ENCODE peak calls at places on chromosomes 3 and 15, in ten cellular contexts. K is uterus; W is CD8-positive, alpha-beta T cell; J is aorta; N is thoracic aorta; Z is RWPE2; G is HCT116; A is left ventricle myocardium inferior; S is Panc1; U is neural progenitor cell. Q is an unnamed sample.
A peak's percentile ranks its signal among the peaks of the same experiment; 100 is the strongest.

GRCh38 chr15:82807920-82808633 is 1.4 kb upstream of the WHAMM start:
- DNase-seq in K (no peak), W (no peak), J (no peak), N (no peak), Z (no peak), G (no peak), A (no peak), S (no peak), U (no peak), Q (no peak)

GRCh38 chr3:30510596-30510995 is 95.8 kb upstream of the TGFBR2 start:
- DNase-seq in K (no peak), W (no peak), J (no peak), N (no peak), Z (no peak), G (no peak), A (no peak), S (no peak), U (no peak), Q (no peak)

GRCh38 chr3:176958560-176958959 is 238.7 kb downstream of the TBL1XR1 start:
- DNase-seq in K (no peak), W (no peak), J (no peak), N (no peak), Z (no peak), G (no peak), A (no peak), S (no peak), U (no peak), Q (no peak)

GRCh38 chr3:69197922-69198540 is 75.6 kb upstream of the LMOD3 start:
- DNase-seq in K (no peak), W (peak; percentile 65), J (no peak), N (no peak), Z (no peak), G (no peak), A (no peak), S (no peak), U (no peak), Q (no peak)

GRCh38 chr3:100506355-100506754 is 13.9 kb downstream of the TMEM45A start:
- DNase-seq in K (no peak), W (no peak), J (no peak), N (no peak), Z (no peak), G (no peak), A (no peak), S (no peak), U (no peak), Q (no peak)

GRCh38 chr15:62391565-62392262 is 226.6 kb upstream of the C2CD4B start:
- DNase-seq in K (peak; percentile 41), W (peak; percentile 12), J (peak; percentile 73), N (no peak), Z (no peak), G (no peak), A (peak; percentile 63), S (no peak), U (peak; percentile 68), Q (no peak)

GRCh38 chr15:83404143-83404542 is 43.0 kb upstream of the SH3GL3 start:
- DNase-seq in K (no peak), W (no peak), J (no peak), N (no peak), Z (no peak), G (no peak), A (peak; percentile 55), S (no peak), U (no peak), Q (no peak)

GRCh38 chr3:64067510-64068346 is 44.4 kb upstream of the PSMD6 start:
- DNase-seq in K (no peak), W (no peak), J (no peak), N (no peak), Z (no peak), G (no peak), A (peak; percentile 18), S (no peak), U (no peak), Q (no peak)

GRCh38 chr3:25191703-25192102 is 236.4 kb upstream of the RARB start:
- DNase-seq in K (no peak), W (no peak), J (no peak), N (no peak), Z (no peak), G (no peak), A (no peak), S (no peak), U (no peak), Q (no peak)

GRCh38 chr15:51718199-51718598 is 19.3 kb downstream of the LYSMD2 start:
- DNase-seq in K (no peak), W (no peak), J (no peak), N (no peak), Z (no peak), G (no peak), A (no peak), S (no peak), U (peak; percentile 54), Q (no peak)

GRCh38 chr3:2558828-2559227 is 460.2 kb downstream of the CNTN4 start:
- DNase-seq in K (no peak), W (no peak), J (no peak), N (no peak), Z (no peak), G (no peak), A (no peak), S (no peak), U (no peak), Q (no peak)

GRCh38 chr15:81113204-81113657 is 20.8 kb upstream of the CFAP161 start:
- DNase-seq in K (no peak), W (no peak), J (no peak), N (no peak), Z (no peak), G (no peak), A (no peak), S (no peak), U (no peak), Q (no peak)

GRCh38 chr15:81111510-81112375 is 22.3 kb upstream of the CFAP161 start:
- DNase-seq in K (no peak), W (no peak), J (no peak), N (no peak), Z (no peak), G (no peak), A (no peak), S (no peak), U (no peak), Q (no peak)

GRCh38 chr15:81108427-81108826 is 25.6 kb upstream of the CFAP161 start:
- DNase-seq in K (no peak), W (no peak), J (no peak), N (no peak), Z (no peak), G (no peak), A (no peak), S (no peak), U (peak; percentile 41), Q (no peak)

GRCh38 chr15:81113861-81114261 is 20.2 kb upstream of the CFAP161 start:
- DNase-seq in K (no peak), W (no peak), J (no peak), N (no peak), Z (no peak), G (no peak), A (no peak), S (no peak), U (no peak), Q (no peak)

DNA sequence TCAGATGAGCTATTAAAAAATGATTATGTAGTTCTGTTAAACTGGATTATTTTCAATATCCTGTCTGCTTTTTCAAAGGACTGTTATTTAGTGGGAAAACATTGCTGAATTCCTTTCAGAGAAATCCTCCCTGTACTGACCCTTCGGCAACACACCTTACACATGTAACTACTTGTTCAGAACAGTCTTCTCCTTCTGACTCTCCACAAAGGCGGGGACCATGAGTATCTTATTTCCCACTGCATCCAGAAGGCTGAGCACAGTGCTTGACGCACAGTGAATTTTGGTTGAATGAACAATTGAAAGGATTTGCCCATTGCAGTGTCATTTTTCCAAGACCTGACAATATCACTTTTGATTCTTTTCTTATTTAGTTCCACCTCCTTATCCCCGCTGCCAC is 23.1 kb upstream of the CFAP161 start:
- DNase-seq in K (no peak), W (no peak), J (no peak), N (no peak), Z (peak; percentile 82), G (no peak), A (no peak), S (no peak), U (no peak), Q (no peak)
- H3K27me3 ChIP-seq in K (no peaks in the 10 kb centered on the region), W (no peaks in the 10 kb centered on the region), J (no peaks in the 10 kb centered on the region), N (no peaks in the 10 kb centered on the region), Z (no peaks in the 10 kb centered on the region), G (peaks cover 25% of the 10 kb centered on the region), A (no peaks in the 10 kb centered on the region), S (peaks cover 9% of the 10 kb centered on the region), U (no peaks in the 10 kb centered on the region), Q (no peaks in the 10 kb centered on the region)

GRCh38 chr3:42652251-42652610 is 1.3 kb upstream of the ZBTB47 start:
- DNase-seq in K (no peak), W (no peak), J (no peak), N (no peak), Z (no peak), G (no peak), A (no peak), S (no peak), U (no peak), Q (no peak)
- H3K4me3 ChIP-seq in K (peak overlapping the region; percentile 88), W (no peak overlapping the region), J (no peak overlapping the region), N (peak overlapping the region; percentile 91), Z (no peak overlapping the region), G (peak overlapping the region; percentile 86), A (peak overlapping the region; percentile 81), S (no peak overlapping the region), U (no peak overlapping the region), Q (no peak overlapping the region)

GRCh38 chr15:45110256-45110820 is 3.6 kb downstream of the DUOX2 start:
- DNase-seq in K (no peak), W (no peak), J (no peak), N (no peak), Z (no peak), G (no peak), A (no peak), S (no peak), U (peak; percentile 25), Q (no peak)
- H3K27me3 ChIP-seq in K (peaks cover 19% of the 10 kb centered on the region), W (peaks cover 27% of the 10 kb centered on the region), J (no peaks in the 10 kb centered on the region), N (peaks cover 8% of the 10 kb centered on the region), Z (peaks cover 52% of the 10 kb centered on the region), G (no peaks in the 10 kb centered on the region), A (peaks cover 94% of the 10 kb centered on the region), S (peaks cover 21% of the 10 kb centered on the region), U (peaks cover 84% of the 10 kb centered on the region), Q (peaks cover 79% of the 10 kb centered on the region)

DNA sequence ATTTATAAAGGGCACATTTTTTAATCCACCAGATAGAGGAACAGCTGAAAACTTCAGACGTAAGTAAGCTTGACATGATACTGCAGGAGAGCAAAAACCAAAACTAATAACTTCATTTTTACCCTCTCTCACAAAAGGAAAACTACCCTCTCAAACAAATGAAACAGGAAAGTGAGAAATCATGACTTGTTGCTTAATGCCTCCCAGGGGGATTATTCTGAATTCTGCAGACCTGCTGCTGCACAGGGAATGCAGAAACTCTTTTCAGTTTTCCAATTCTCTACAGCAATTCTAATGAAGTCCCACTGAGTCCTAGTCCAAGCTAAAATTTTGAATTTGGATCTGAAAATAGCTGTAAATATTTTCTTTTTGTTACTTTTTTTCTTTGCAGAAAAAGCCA is 637.1 kb upstream of the CCDC54 start:
- DNase-seq in K (no peak), W (no peak), J (no peak), N (no peak), Z (no peak), G (no peak), A (no peak), S (no peak), U (no peak), Q (no peak)
- H3K4me3 ChIP-seq in K (no peak overlapping the region), W (no peak overlapping the region), J (no peak overlapping the region), N (no peak overlapping the region), Z (no peak overlapping the region), G (no peak overlapping the region), A (no peak overlapping the region), S (no peak overlapping the region), U (no peak overlapping the region), Q (no peak overlapping the region)

GRCh38 chr3:129587061-129587460 is 19.4 kb downstream of the PLXND1 start:
- DNase-seq in K (peak; percentile 66), W (no peak), J (peak; percentile 81), N (no peak), Z (no peak), G (no peak), A (no peak), S (no peak), U (no peak), Q (no peak)
- H3K27me3 ChIP-seq in K (no peaks in the 10 kb centered on the region), W (no peaks in the 10 kb centered on the region), J (no peaks in the 10 kb centered on the region), N (no peaks in the 10 kb centered on the region), Z (no peaks in the 10 kb centered on the region), G (no peaks in the 10 kb centered on the region), A (no peaks in the 10 kb centered on the region), S (no peaks in the 10 kb centered on the region), U (no peaks in the 10 kb centered on the region), Q (no peaks in the 10 kb centered on the region)